ENCODE peak calls at places on chromosome 16, in eight cellular contexts. One of them, this sample, is unnamed. For H3K27me3, the result is how much of the 10 kb centered on the place peaks cover.

GRCh38 chr16:74321356-74321755 is 24.7 kb downstream of the PSMD7 start:
- DNase-seq in thoracic aorta: no peak
- DNase-seq in stomach: peak
- DNase-seq in PC-3: no peak
- DNase-seq in prostate gland: peak
- DNase-seq in IMR-90: no peak
- DNase-seq in adrenal gland: peak
- DNase-seq in right lobe of liver: no peak
- DNase-seq in this sample: no peak

GRCh38 chr16:82337355-82337754 is 167.3 kb upstream of the MPHOSPH6 start:
- DNase-seq in prostate gland: no peak
- DNase-seq in stomach: no peak
- DNase-seq in IMR-90: no peak
- DNase-seq in PC-3: no peak
- DNase-seq in right lobe of liver: no peak
- DNase-seq in thoracic aorta: no peak
- DNase-seq in adrenal gland: no peak
- DNase-seq in this sample: no peak

GRCh38 chr16:50160495-50161164 is 7.5 kb downstream of the TENT4B start:
- DNase-seq in stomach: no peak
- DNase-seq in PC-3: no peak
- DNase-seq in thoracic aorta: no peak
- DNase-seq in adrenal gland: no peak
- DNase-seq in prostate gland: no peak
- DNase-seq in IMR-90: peak
- DNase-seq in right lobe of liver: no peak
- DNase-seq in this sample: no peak

GRCh38 chr16:80667258-80667560 is 126.4 kb downstream of the DYNLRB2 start:
- DNase-seq in prostate gland: no peak
- DNase-seq in adrenal gland: no peak
- DNase-seq in PC-3: no peak
- DNase-seq in IMR-90: no peak
- DNase-seq in thoracic aorta: no peak
- DNase-seq in right lobe of liver: no peak
- DNase-seq in stomach: no peak
- DNase-seq in this sample: no peak

GRCh38 chr16:77723108-77723514 is 797 bp downstream of the NUDT7 start:
- DNase-seq in right lobe of liver: peak
- DNase-seq in thoracic aorta: no peak
- DNase-seq in stomach: no peak
- DNase-seq in prostate gland: no peak
- DNase-seq in IMR-90: peak
- DNase-seq in PC-3: no peak
- DNase-seq in adrenal gland: peak
- DNase-seq in this sample: no peak

GRCh38 chr16:80570106-80570478 is 29.3 kb downstream of the DYNLRB2 start:
- DNase-seq in PC-3: peak
- DNase-seq in prostate gland: no peak
- DNase-seq in thoracic aorta: no peak
- DNase-seq in stomach: no peak
- DNase-seq in adrenal gland: no peak
- DNase-seq in IMR-90: peak
- DNase-seq in right lobe of liver: peak
- DNase-seq in this sample: no peak

GRCh38 chr16:9128346-9129342 is 37.2 kb downstream of the HAPSTR1 start:
- DNase-seq in thoracic aorta: no peak
- DNase-seq in prostate gland: no peak
- DNase-seq in stomach: no peak
- DNase-seq in PC-3: no peak
- DNase-seq in adrenal gland: no peak
- DNase-seq in IMR-90: no peak
- DNase-seq in right lobe of liver: no peak
- DNase-seq in this sample: no peak

GRCh38 chr16:74561626-74562025 is 45.3 kb downstream of the GLG1 start:
- DNase-seq in prostate gland: no peak
- DNase-seq in PC-3: no peak
- DNase-seq in stomach: no peak
- DNase-seq in thoracic aorta: no peak
- DNase-seq in IMR-90: peak
- DNase-seq in adrenal gland: no peak
- DNase-seq in right lobe of liver: no peak
- DNase-seq in this sample: no peak

GRCh38 chr16:78289844-78290277 is 190.4 kb downstream of the WWOX start:
- DNase-seq in PC-3: no peak
- DNase-seq in thoracic aorta: no peak
- DNase-seq in right lobe of liver: no peak
- DNase-seq in IMR-90: no peak
- DNase-seq in prostate gland: no peak
- DNase-seq in stomach: no peak
- DNase-seq in adrenal gland: no peak
- DNase-seq in this sample: no peak

GRCh38 chr16:68297908-68298307 is 12.8 kb downstream of the SLC7A6OS start:
- DNase-seq in IMR-90: peak
- DNase-seq in adrenal gland: peak
- DNase-seq in PC-3: peak
- DNase-seq in prostate gland: no peak
- DNase-seq in right lobe of liver: no peak
- DNase-seq in thoracic aorta: no peak
- DNase-seq in stomach: no peak
- DNase-seq in this sample: no peak

GRCh38 chr16:86990451-86990850 is 326.7 kb downstream of the C16orf95 start:
- DNase-seq in PC-3: no peak
- DNase-seq in right lobe of liver: no peak
- DNase-seq in adrenal gland: no peak
- DNase-seq in prostate gland: no peak
- DNase-seq in IMR-90: no peak
- DNase-seq in thoracic aorta: no peak
- DNase-seq in stomach: no peak
- DNase-seq in this sample: no peak

GRCh38 chr16:66360624-66361324 is 5.7 kb upstream of the CDH5 start:
- DNase-seq in stomach: no peak
- DNase-seq in PC-3: no peak
- DNase-seq in adrenal gland: no peak
- DNase-seq in right lobe of liver: no peak
- DNase-seq in IMR-90: no peak
- DNase-seq in thoracic aorta: no peak
- DNase-seq in prostate gland: no peak
- DNase-seq in this sample: no peak

GRCh38 chr16:4098496-4098895 is 17.7 kb downstream of the ADCY9 start:
- DNase-seq in adrenal gland: no peak
- DNase-seq in prostate gland: no peak
- DNase-seq in IMR-90: peak
- DNase-seq in stomach: no peak
- DNase-seq in PC-3: peak
- DNase-seq in right lobe of liver: no peak
- DNase-seq in thoracic aorta: no peak
- DNase-seq in this sample: peak

GRCh38 chr16:7423436-7423941 is 90.8 kb downstream of the RBFOX1 start:
- DNase-seq in IMR-90: no peak
- DNase-seq in adrenal gland: no peak
- DNase-seq in thoracic aorta: no peak
- DNase-seq in PC-3: no peak
- DNase-seq in stomach: no peak
- DNase-seq in prostate gland: no peak
- DNase-seq in right lobe of liver: no peak
- DNase-seq in this sample: no peak

GRCh38 chr16:860891-861290 is 60.4 kb upstream of the GNG13 start:
- DNase-seq in right lobe of liver: no peak
- DNase-seq in PC-3: no peak
- DNase-seq in stomach: no peak
- DNase-seq in prostate gland: no peak
- DNase-seq in thoracic aorta: no peak
- DNase-seq in adrenal gland: no peak
- DNase-seq in IMR-90: no peak
- DNase-seq in this sample: peak

DNA sequence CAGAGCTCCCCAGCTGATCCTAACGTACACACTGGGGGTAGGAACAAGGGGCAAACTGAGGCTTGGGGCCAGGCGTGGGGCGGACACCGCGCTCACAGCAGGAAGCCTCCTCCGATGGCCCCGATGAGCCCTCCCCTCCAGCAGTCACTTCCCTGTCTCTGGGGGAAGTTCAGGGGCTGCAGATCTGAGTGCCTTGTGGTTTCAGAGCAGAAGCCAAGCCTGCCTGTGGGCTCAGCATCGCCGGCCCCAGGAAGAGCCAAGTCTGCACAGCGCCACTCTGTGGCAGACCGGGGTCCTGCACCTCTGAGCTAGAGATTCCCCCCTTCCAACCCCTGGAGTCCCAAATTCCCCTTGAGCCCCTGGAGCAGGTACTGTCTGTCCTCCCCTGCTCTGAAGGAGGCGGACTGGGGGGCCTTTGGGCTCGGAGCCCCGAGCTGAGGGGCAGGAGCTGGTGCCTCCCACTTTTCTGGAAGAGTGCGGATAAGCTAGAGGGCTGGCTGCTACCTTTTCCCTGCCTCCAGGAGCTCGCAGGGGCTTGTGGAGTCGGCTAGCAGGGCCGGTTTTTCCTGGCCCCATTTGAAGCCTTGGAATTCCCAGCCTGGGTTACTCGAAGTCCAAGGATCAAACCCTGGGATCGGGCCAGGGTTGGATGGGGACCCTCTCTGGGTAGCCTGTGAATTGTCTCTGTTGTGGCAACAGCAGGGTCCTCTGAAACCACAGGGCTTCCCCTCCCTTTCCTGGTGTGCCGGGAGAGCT is 2.9 kb downstream of the GSE1 start:
- DNase-seq in thoracic aorta: no peak
- DNase-seq in IMR-90: peak
- DNase-seq in prostate gland: no peak
- DNase-seq in adrenal gland: peak
- DNase-seq in PC-3: peak
- DNase-seq in stomach: peak
- DNase-seq in right lobe of liver: peak
- DNase-seq in this sample: peak
- H3K4me3 ChIP-seq in thoracic aorta: peak
- H3K4me3 ChIP-seq in IMR-90: no peak
- H3K4me3 ChIP-seq in prostate gland: peak
- H3K4me3 ChIP-seq in adrenal gland: peak
- H3K4me3 ChIP-seq in PC-3: peak
- H3K4me3 ChIP-seq in stomach: peak
- H3K4me3 ChIP-seq in right lobe of liver: peak
- H3K4me3 ChIP-seq in this sample: peak

GRCh38 chr16:14576069-14576468 is 54.0 kb downstream of the PARN start:
- DNase-seq in adrenal gland: no peak
- DNase-seq in IMR-90: no peak
- DNase-seq in prostate gland: no peak
- DNase-seq in PC-3: no peak
- DNase-seq in stomach: no peak
- DNase-seq in thoracic aorta: no peak
- DNase-seq in right lobe of liver: no peak
- DNase-seq in this sample: no peak

GRCh38 chr16:14576532-14576931 is 53.5 kb downstream of the PARN start:
- DNase-seq in thoracic aorta: no peak
- DNase-seq in stomach: no peak
- DNase-seq in prostate gland: no peak
- DNase-seq in right lobe of liver: no peak
- DNase-seq in PC-3: no peak
- DNase-seq in IMR-90: no peak
- DNase-seq in adrenal gland: no peak
- DNase-seq in this sample: no peak

DNA sequence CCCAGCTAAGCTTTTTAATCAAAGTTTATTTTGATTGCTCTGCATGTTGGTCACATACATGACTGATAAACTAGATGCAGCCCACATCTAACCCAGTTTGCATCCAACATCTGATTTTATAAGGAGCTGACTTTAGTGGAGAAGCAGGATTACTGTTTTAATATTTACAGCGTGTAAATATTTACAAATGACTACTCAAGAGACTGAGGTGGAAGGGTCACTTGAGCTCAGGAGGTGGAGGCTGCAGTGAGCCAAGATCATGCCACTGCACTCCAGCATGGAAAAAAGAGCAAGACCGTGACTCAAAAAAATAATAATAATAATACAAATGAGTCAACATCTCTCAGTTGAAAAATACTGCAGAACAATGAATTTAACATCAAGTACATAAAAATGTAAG is 50.8 kb downstream of the PARN start:
- DNase-seq in adrenal gland: no peak
- DNase-seq in right lobe of liver: no peak
- DNase-seq in prostate gland: no peak
- DNase-seq in PC-3: peak
- DNase-seq in IMR-90: no peak
- DNase-seq in stomach: peak
- DNase-seq in thoracic aorta: no peak
- DNase-seq in this sample: no peak
- H3K27ac ChIP-seq in adrenal gland: no peak
- H3K27ac ChIP-seq in right lobe of liver: no peak
- H3K27ac ChIP-seq in prostate gland: no peak
- H3K27ac ChIP-seq in PC-3: peak
- H3K27ac ChIP-seq in IMR-90: no peak
- H3K27ac ChIP-seq in stomach: no peak
- H3K27ac ChIP-seq in thoracic aorta: no peak
- H3K27ac ChIP-seq in this sample: no peak

GRCh38 chr16:31213342-31213741 is 577 bp upstream of the TRIM72 start:
- DNase-seq in stomach: no peak
- DNase-seq in adrenal gland: no peak
- DNase-seq in prostate gland: no peak
- DNase-seq in right lobe of liver: no peak
- DNase-seq in thoracic aorta: no peak
- DNase-seq in IMR-90: no peak
- DNase-seq in PC-3: no peak
- DNase-seq in this sample: no peak
- H3K27me3 ChIP-seq in stomach: half or more
- H3K27me3 ChIP-seq in adrenal gland: under half
- H3K27me3 ChIP-seq in prostate gland: under half
- H3K27me3 ChIP-seq in right lobe of liver: under half
- H3K27me3 ChIP-seq in thoracic aorta: under half
- H3K27me3 ChIP-seq in IMR-90: half or more
- H3K27me3 ChIP-seq in PC-3: under half
- H3K27me3 ChIP-seq in this sample: under half

GRCh38 chr16:10510279-10510678 is 70.1 kb downstream of the EMP2 start:
- DNase-seq in PC-3: no peak
- DNase-seq in prostate gland: no peak
- DNase-seq in adrenal gland: no peak
- DNase-seq in right lobe of liver: no peak
- DNase-seq in thoracic aorta: no peak
- DNase-seq in IMR-90: no peak
- DNase-seq in stomach: no peak
- DNase-seq in this sample: no peak

GRCh38 chr16:10518479-10519041 is 61.8 kb downstream of the EMP2 start:
- DNase-seq in adrenal gland: no peak
- DNase-seq in IMR-90: no peak
- DNase-seq in thoracic aorta: no peak
- DNase-seq in stomach: no peak
- DNase-seq in prostate gland: no peak
- DNase-seq in PC-3: no peak
- DNase-seq in right lobe of liver: no peak
- DNase-seq in this sample: no peak

GRCh38 chr16:10517868-10518267 is 62.5 kb downstream of the EMP2 start:
- DNase-seq in PC-3: no peak
- DNase-seq in IMR-90: no peak
- DNase-seq in prostate gland: no peak
- DNase-seq in right lobe of liver: peak
- DNase-seq in thoracic aorta: no peak
- DNase-seq in adrenal gland: no peak
- DNase-seq in stomach: no peak
- DNase-seq in this sample: no peak

GRCh38 chr16:10511829-10512228 is 68.6 kb downstream of the EMP2 start:
- DNase-seq in prostate gland: no peak
- DNase-seq in PC-3: peak
- DNase-seq in IMR-90: no peak
- DNase-seq in thoracic aorta: no peak
- DNase-seq in adrenal gland: no peak
- DNase-seq in stomach: no peak
- DNase-seq in right lobe of liver: no peak
- DNase-seq in this sample: no peak

GRCh38 chr16:10514369-10515055 is 65.9 kb downstream of the EMP2 start:
- DNase-seq in right lobe of liver: no peak
- DNase-seq in prostate gland: peak
- DNase-seq in adrenal gland: peak
- DNase-seq in thoracic aorta: no peak
- DNase-seq in IMR-90: peak
- DNase-seq in stomach: peak
- DNase-seq in PC-3: peak
- DNase-seq in this sample: no peak
- H3K4me3 ChIP-seq in right lobe of liver: no peak
- H3K4me3 ChIP-seq in prostate gland: no peak
- H3K4me3 ChIP-seq in adrenal gland: no peak
- H3K4me3 ChIP-seq in thoracic aorta: peak
- H3K4me3 ChIP-seq in IMR-90: no peak
- H3K4me3 ChIP-seq in stomach: no peak
- H3K4me3 ChIP-seq in PC-3: no peak
- H3K4me3 ChIP-seq in this sample: no peak